ENCODE peak calls at places on chromosomes 3 and 15, in seven cellular contexts. X is GM12878, D is breast epithelium, E is H1, U is suprapubic skin, C is stomach, H is SK-N-SH. R is an unnamed sample.

GRCh38 chr3:37912052-37912733 is 50.5 kb downstream of the CTDSPL start:
- DNase-seq in U (no peak), C (no peak), D (no peak), H (no peak), X (no peak), E (no peak), R (no peak)

GRCh38 chr3:101521251-101521701 is 8.3 kb upstream of the SENP7 start:
- DNase-seq in E (no peak), D (no peak), U (no peak), C (no peak), X (no peak), H (no peak), R (no peak)

GRCh38 chr3:185532881-185533280 is 19.5 kb downstream of the LIPH start:
- DNase-seq in H (no peak), U (no peak), D (no peak), C (no peak), X (no peak), E (no peak), R (no peak)

GRCh38 chr15:35936284-35936683 is 390.3 kb upstream of the DPH6 start:
- DNase-seq in C (no peak), D (no peak), H (no peak), U (no peak), X (no peak), E (no peak), R (no peak)

GRCh38 chr3:117350386-117350785 is 640.8 kb downstream of the TUSC7 start:
- DNase-seq in D (no peak), C (no peak), H (no peak), E (no peak), X (no peak), U (no peak), R (no peak)

GRCh38 chr15:82081904-82082810 is 36.3 kb upstream of the MEX3B start:
- DNase-seq in H (peak; percentile 43), D (no peak), X (no peak), U (no peak), E (peak; percentile 67), C (no peak), R (no peak)

GRCh38 chr3:47884603-47885002 is 81.7 kb downstream of the DHX30 start:
- DNase-seq in X (no peak), H (no peak), U (no peak), E (no peak), D (no peak), C (no peak), R (no peak)

GRCh38 chr15:68500363-68501317 is 68.7 kb upstream of the ITGA11 start:
- DNase-seq in E (peak; percentile 37), H (no peak), U (peak; percentile 67), X (no peak), C (no peak), D (no peak), R (peak; percentile 79)

GRCh38 chr3:55923207-55923606 is 436.1 kb upstream of the WNT5A start:
- DNase-seq in H (no peak), E (no peak), X (no peak), D (no peak), U (no peak), C (no peak), R (no peak)

GRCh38 chr3:16559664-16560365 is 45.4 kb downstream of the DAZL start:
- DNase-seq in D (no peak), C (no peak), X (no peak), E (no peak), H (no peak), U (no peak), R (no peak)

GRCh38 chr3:12679468-12679867 is 15.6 kb upstream of the RAF1 start:
- DNase-seq in X (no peak), E (no peak), C (no peak), H (peak; percentile 70), D (no peak), U (no peak), R (no peak)

GRCh38 chr3:124117486-124117885 is 125.6 kb upstream of the ROPN1 start:
- DNase-seq in C (no peak), D (no peak), X (no peak), U (no peak), H (no peak), E (no peak), R (no peak)

GRCh38 chr3:165181556-165181955 is 14.6 kb downstream of the SLITRK3 start:
- DNase-seq in E (no peak), H (no peak), X (no peak), C (no peak), U (no peak), D (no peak), R (no peak)

GRCh38 chr3:71724584-71725278 is 471 bp downstream of the EIF4E3 start:
- DNase-seq in E (peak; percentile 67), H (peak; percentile 80), U (no peak), D (no peak), X (no peak), C (peak; percentile 43), R (no peak)

GRCh38 chr3:83321457-83321856 is 1560.0 kb upstream of the GBE1 start:
- DNase-seq in E (no peak), C (no peak), X (no peak), H (no peak), D (no peak), U (no peak), R (no peak)

GRCh38 chr3:183328823-183329222 is 75.8 kb downstream of the B3GNT5 start:
- DNase-seq in H (no peak), D (no peak), U (no peak), C (no peak), E (no peak), X (no peak), R (no peak)

GRCh38 chr3:185253645-185254410 is at the start of gene EHHADH:
- DNase-seq in E (peak; percentile 61), C (peak; percentile 83), U (peak; percentile 84), D (peak; percentile 52), H (peak; percentile 93), X (no peak), R (no peak)

GRCh38 chr3:125212509-125213372 is at the start of gene SLC12A8:
- DNase-seq in H (peak; percentile 69), D (no peak), E (peak; percentile 72), C (peak; percentile 41), U (no peak), X (no peak), R (no peak)
- TF ChIP-seq POLR2AphosphoS5 in H (no peak), D (no peak), E (no peak), C (no peak), U (no peak), X (no peak), R (no peak)

DNA sequence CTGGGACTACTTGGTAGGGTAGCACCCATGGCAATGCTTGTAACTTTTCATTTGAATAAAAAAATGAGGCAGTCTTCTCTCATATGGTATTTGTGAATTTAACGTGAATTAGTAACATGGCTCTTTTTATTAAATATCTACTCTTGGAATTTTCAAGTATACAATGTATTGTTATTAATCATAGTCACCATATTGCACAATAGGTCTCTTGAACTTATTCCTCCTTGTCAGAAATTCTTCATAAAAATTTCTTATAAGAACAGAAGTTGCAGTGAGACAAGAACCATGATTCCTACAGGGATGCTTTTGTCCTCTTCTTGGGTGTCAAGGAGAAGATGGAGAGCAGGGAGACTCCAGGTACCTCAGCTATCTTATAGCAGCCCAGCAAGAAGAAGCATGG is 203.8 kb upstream of the FEZF2 start:
- DNase-seq in H (no peak), D (no peak), C (no peak), X (no peak), U (no peak), E (no peak), R (no peak)
- H3K4me3 ChIP-seq in H (no peak overlapping the region), D (no peak overlapping the region), C (no peak overlapping the region), X (no peak overlapping the region), U (no peak overlapping the region), E (no peak overlapping the region), R (no peak overlapping the region)

DNA sequence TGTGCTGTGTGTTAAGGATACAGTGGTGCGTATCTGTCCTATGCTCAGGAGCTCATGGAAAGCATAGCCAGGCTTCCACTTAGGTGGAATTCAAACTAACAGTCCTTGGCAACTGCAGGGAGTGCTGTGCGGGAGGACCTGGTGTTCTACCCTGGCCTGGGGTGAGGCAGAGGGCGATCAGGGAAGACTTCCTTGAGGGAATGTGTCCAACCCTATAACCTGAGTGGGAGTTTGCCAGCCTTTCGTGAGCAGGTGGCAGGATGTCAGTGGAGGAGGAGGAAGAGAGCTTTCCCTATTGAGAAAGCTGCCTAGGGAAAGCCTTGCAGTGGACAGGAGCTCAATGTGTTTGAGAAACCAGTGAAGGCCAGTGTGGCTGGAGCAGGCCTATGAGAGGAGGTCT is 271.1 kb upstream of the C2CD4B start:
- DNase-seq in E (no peak), D (peak; percentile 56), X (no peak), H (no peak), C (no peak), U (no peak), R (no peak)
- H3K4me1 ChIP-seq in E (no peaks in the 10 kb centered on the region), D (no peaks in the 10 kb centered on the region), X (no peaks in the 10 kb centered on the region), H (peaks cover 3% of the 10 kb centered on the region), C (peaks cover 26% of the 10 kb centered on the region), U (no peaks in the 10 kb centered on the region), R (peaks cover 49% of the 10 kb centered on the region)

GRCh38 chr3:191296041-191296541 is 33.1 kb upstream of the CCDC50 start:
- DNase-seq in U (no peak), E (no peak), C (no peak), X (peak; percentile 88), H (no peak), D (no peak), R (no peak)
- TF ChIP-seq POLR2AphosphoS5 in U (no peak), E (no peak), C (no peak), X (no peak), H (no peak), D (no peak), R (no peak)

DNA sequence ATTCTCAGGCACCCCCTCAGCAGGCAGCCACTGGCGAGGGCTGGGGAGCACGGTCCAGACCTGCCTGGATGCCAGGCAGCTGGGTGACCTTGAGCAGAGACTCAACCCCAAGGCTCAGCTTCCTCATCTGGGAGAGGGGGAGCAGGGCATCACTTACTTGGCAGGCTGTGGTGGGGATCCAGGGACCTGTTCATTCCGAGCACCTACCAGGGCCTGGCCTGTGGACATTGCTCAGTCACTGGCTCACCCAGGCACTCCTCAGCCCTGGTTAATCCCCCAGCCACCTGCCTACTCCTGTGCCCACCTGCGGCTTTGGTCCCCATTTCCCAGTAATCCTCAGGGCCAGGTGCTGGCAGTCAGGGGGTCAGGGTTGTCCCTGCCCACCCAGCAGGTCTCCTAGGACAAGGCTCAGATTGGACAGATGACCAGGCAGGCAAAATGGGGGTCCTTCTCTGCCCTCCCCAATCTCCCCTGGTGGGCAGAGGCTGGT is 9.3 kb upstream of the RPL29 start:
- DNase-seq in E (no peak), H (no peak), X (no peak), C (no peak), U (no peak), D (no peak), R (no peak)
- H3K4me3 ChIP-seq in E (no peak overlapping the region), H (no peak overlapping the region), X (no peak overlapping the region), C (no peak overlapping the region), U (no peak overlapping the region), D (no peak overlapping the region), R (no peak overlapping the region)